ENCODE peak calls at places on chromosomes 7 and 10, in ten cellular contexts. G is fibroblast of villous mesenchyme; O is A549; M is activated CD4-positive, alpha-beta T cell treated with anti-CD3 and anti-CD28 coated beads, Interleukin-2, amount 50 U/mL, for 4 hours; H is dorsolateral prefrontal cortex; T is stimulated activated naive CD4-positive, alpha-beta T cell; S is Daoy; X is Peyer's patch; P is progenitor cell of endocrine pancreas; V is kidney. R is an unnamed sample.
A peak's percentile ranks its signal among the peaks of the same experiment; 100 is the strongest.

GRCh38 chr10:101043356-101043707 is 12.3 kb downstream of the SFXN3 start:
- DNase-seq in O (no peak), X (peak; percentile 61), V (no peak), G (no peak), S (no peak), M (no peak), H (no peak), T (no peak), P (no peak), R (no peak)

GRCh38 chr7:141593134-141593533 is 41.9 kb downstream of the AGK start:
- DNase-seq in O (no peak), X (no peak), G (peak; percentile 79), T (no peak), S (peak; percentile 37), P (no peak), M (no peak), V (no peak), H (no peak), R (no peak)

GRCh38 chr10:120978589-120979252 is 127.6 kb downstream of the WDR11 start:
- DNase-seq in G (peak; percentile 86), V (no peak), O (no peak), H (no peak), T (no peak), X (no peak), S (no peak), P (no peak), M (no peak), R (peak; percentile 71)

GRCh38 chr7:77245015-77245755 is 45.6 kb upstream of the FGL2 start:
- DNase-seq in T (no peak), O (no peak), G (no peak), V (no peak), M (no peak), S (no peak), P (no peak), H (no peak), X (peak; percentile 55), R (no peak)

GRCh38 chr7:154841731-154842331 is 161.1 kb downstream of the PAXIP1 start:
- DNase-seq in O (no peak), S (no peak), X (no peak), V (no peak), T (no peak), P (no peak), G (peak; percentile 41), M (no peak), H (no peak), R (no peak)

GRCh38 chr10:57788117-57788516 is 479.6 kb downstream of the IPMK start:
- DNase-seq in H (no peak), O (no peak), T (no peak), P (no peak), S (no peak), G (no peak), X (no peak), V (no peak), M (no peak), R (no peak)

GRCh38 chr10:13840036-13840435 is 253.3 kb downstream of the PRPF18 start:
- DNase-seq in S (no peak), V (no peak), O (no peak), M (no peak), H (no peak), X (no peak), P (no peak), T (no peak), G (no peak), R (no peak)

GRCh38 chr10:1715821-1716220 is 21.5 kb downstream of the ADARB2 start:
- DNase-seq in P (peak; percentile 25), V (no peak), O (peak; percentile 31), S (peak; percentile 82), X (no peak), M (peak; percentile 33), G (no peak), T (no peak), H (peak; percentile 34), R (no peak)

GRCh38 chr7:41222704-41223103 is 480.2 kb downstream of the INHBA start:
- DNase-seq in T (no peak), S (no peak), H (no peak), V (no peak), O (no peak), G (peak; percentile 80), P (no peak), M (no peak), X (no peak), R (peak; percentile 66)

GRCh38 chr10:27108165-27108564 is 7.9 kb upstream of the ANKRD26 start:
- DNase-seq in O (no peak), S (no peak), T (no peak), X (no peak), P (no peak), H (no peak), G (no peak), M (no peak), V (no peak), R (no peak)